ENCODE peak calls at places on chromosomes 16 and 17, in eight cellular contexts. B, S, J, Y, U, C, I and X are unnamed samples.

GRCh38 chr16:10870137-10870776 is 6.7 kb upstream of the CIITA start:
- DNase-seq in Y (no peak), S (no peak), J (no peak), U (no peak), B (no peak), C (peak; percentile 57), I (no peak), X (no peak)

GRCh38 chr17:75271955-75272847 is 1.2 kb upstream of the MIF4GD start:
- DNase-seq in B (no peak), Y (peak; percentile 63), J (no peak), U (peak; percentile 49), C (peak; percentile 76), S (peak; percentile 16), I (peak; percentile 27), X (no peak)

GRCh38 chr16:61024180-61024900 is 1011.9 kb downstream of the CDH8 start:
- DNase-seq in C (no peak), B (no peak), S (no peak), U (no peak), I (no peak), Y (no peak), J (no peak), X (no peak)

GRCh38 chr16:72493681-72494415 is 321.9 kb upstream of the PMFBP1 start:
- DNase-seq in I (no peak), Y (peak; percentile 74), B (no peak), S (no peak), C (no peak), U (peak; percentile 42), J (no peak), X (no peak)

GRCh38 chr17:17723354-17724261 is 42.4 kb downstream of the RAI1 start:
- DNase-seq in U (peak; percentile 76), J (no peak), B (no peak), I (peak; percentile 22), C (no peak), S (no peak), Y (peak; percentile 85), X (no peak)

GRCh38 chr16:58459344-58460218 is 40.4 kb upstream of the NDRG4 start:
- DNase-seq in J (peak; percentile 62), U (peak; percentile 65), B (no peak), C (no peak), Y (peak; percentile 44), S (no peak), I (peak; percentile 87), X (peak; percentile 33)

GRCh38 chr17:17784599-17785264 is 52.1 kb downstream of the SREBF1 start:
- DNase-seq in B (no peak), C (peak; percentile 82), Y (no peak), U (no peak), J (no peak), S (peak; percentile 35), I (peak; percentile 43), X (no peak)

GRCh38 chr16:87789437-87790277 is 23.9 kb upstream of the KLHDC4 start:
- DNase-seq in C (no peak), U (peak; percentile 46), I (no peak), B (no peak), Y (peak; percentile 93), J (peak; percentile 62), S (no peak), X (no peak)

GRCh38 chr17:65374966-65375365 is 186.5 kb downstream of the AXIN2 start:
- DNase-seq in Y (no peak), J (no peak), I (no peak), U (no peak), S (no peak), B (no peak), C (no peak), X (no peak)

GRCh38 chr16:89562939-89563338 is 2.5 kb downstream of the RPL13 start:
- DNase-seq in S (no peak), U (no peak), C (no peak), B (no peak), Y (no peak), J (no peak), I (no peak), X (no peak)

GRCh38 chr17:8700546-8700945 is 44.1 kb downstream of the CCDC42 start:
- DNase-seq in I (no peak), U (no peak), J (no peak), B (no peak), Y (no peak), S (no peak), C (no peak), X (no peak)

GRCh38 chr16:7998789-7999453 is 591.4 kb downstream of the TMEM114 start:
- DNase-seq in C (no peak), I (no peak), J (no peak), Y (no peak), U (no peak), S (no peak), B (no peak), X (no peak)

GRCh38 chr16:83994087-83994486 is 26.0 kb downstream of the NECAB2 start:
- DNase-seq in U (peak; percentile 95), C (no peak), J (no peak), Y (peak; percentile 86), I (peak; percentile 11), B (peak; percentile 78), S (no peak), X (no peak)

GRCh38 chr17:18356624-18357023 is 6.7 kb downstream of the SHMT1 start:
- DNase-seq in S (no peak), J (peak; percentile 75), B (no peak), Y (no peak), U (peak; percentile 73), I (no peak), C (no peak), X (no peak)

GRCh38 chr17:7445011-7445927 is at the start of gene CHRNB1:
- DNase-seq in J (peak; percentile 64), U (no peak), C (no peak), Y (peak; percentile 56), I (peak; percentile 53), B (peak; percentile 35), S (peak; percentile 90), X (no peak)

GRCh38 chr16:56781565-56781964 is 51.6 kb downstream of the NUP93 start:
- DNase-seq in C (no peak), I (no peak), Y (no peak), S (no peak), J (no peak), U (no peak), B (no peak), X (no peak)

GRCh38 chr17:29622337-29623282 is at the start of gene CORO6:
- DNase-seq in C (peak; percentile 76), B (peak; percentile 25), J (no peak), S (peak; percentile 93), Y (peak; percentile 61), U (peak; percentile 48), I (peak; percentile 75), X (peak; percentile 38)

GRCh38 chr17:66508896-66509843 is 206.8 kb downstream of the PRKCA start:
- DNase-seq in J (no peak), S (peak; percentile 31), U (peak; percentile 77), B (no peak), Y (peak; percentile 83), I (peak; percentile 79), C (no peak), X (peak; percentile 65)

GRCh38 chr17:9792181-9792840 is 919 bp upstream of the DHRS7C start:
- DNase-seq in B (no peak), C (no peak), U (no peak), S (no peak), Y (no peak), I (no peak), J (no peak), X (no peak)

GRCh38 chr17:41065829-41066624 is at the start of gene KRTAP2-4:
- DNase-seq in Y (peak; percentile 96), B (no peak), C (no peak), I (no peak), U (peak; percentile 49), S (peak; percentile 12), J (no peak), X (no peak)

GRCh38 chr16:69366431-69366830 is 14.8 kb upstream of the TMED6 start:
- DNase-seq in J (no peak), U (no peak), B (no peak), S (no peak), I (no peak), C (no peak), Y (no peak), X (peak; percentile 9)

GRCh38 chr17:38885044-38885727 is 15.3 kb downstream of the LASP1 start:
- DNase-seq in S (no peak), U (no peak), B (no peak), I (peak; percentile 3), Y (no peak), C (no peak), J (no peak), X (no peak)

GRCh38 chr16:48194828-48195566 is 39.2 kb upstream of the ABCC12 start:
- DNase-seq in U (peak; percentile 48), S (no peak), Y (peak; percentile 32), I (no peak), J (no peak), B (no peak), C (no peak), X (no peak)